ENCODE peak calls at places on chromosome 2, in nine cellular contexts. B, P, J, R, M, Y, L, E and T are unnamed samples. For H3K36me3, the result is how much of the 10 kb centered on the place peaks cover.

GRCh38 chr2:217897091-217897715 is 105.6 kb downstream of the TNS1 start:
- DNase-seq in B (no peak), P (no peak), J (no peak), R (no peak), M (no peak), Y (no peak), L (no peak), E (no peak), T (peak)

GRCh38 chr2:19648583-19648982 is 253.2 kb downstream of the TTC32 start:
- DNase-seq in B (peak), P (peak), J (no peak), R (no peak), M (peak), Y (no peak), L (peak), E (no peak), T (no peak)

GRCh38 chr2:54680397-54681032 is 42.9 kb upstream of the EML6 start:
- DNase-seq in B (no peak), P (no peak), J (no peak), R (no peak), M (peak), Y (no peak), L (no peak), E (no peak), T (no peak)

GRCh38 chr2:172446524-172447063 is 19.2 kb downstream of the ITGA6 start:
- DNase-seq in B (no peak), P (no peak), J (no peak), R (no peak), M (peak), Y (no peak), L (no peak), E (no peak), T (no peak)

GRCh38 chr2:217895070-217895635 is 107.6 kb downstream of the TNS1 start:
- DNase-seq in B (no peak), P (no peak), J (no peak), R (no peak), M (no peak), Y (no peak), L (no peak), E (no peak), T (peak)

GRCh38 chr2:240831594-240832204 is 11.7 kb upstream of the KIF1A start:
- DNase-seq in B (no peak), P (no peak), J (peak), R (no peak), M (no peak), Y (peak), L (no peak), E (no peak), T (no peak)

GRCh38 chr2:26685943-26686839 is 6.3 kb upstream of the KCNK3 start:
- DNase-seq in B (no peak), P (no peak), J (no peak), R (no peak), M (no peak), Y (peak), L (no peak), E (no peak), T (no peak)

GRCh38 chr2:32369222-32369621 is 12.4 kb downstream of the BIRC6 start:
- DNase-seq in B (no peak), P (no peak), J (no peak), R (no peak), M (no peak), Y (no peak), L (no peak), E (no peak), T (no peak)

GRCh38 chr2:123359636-123360035 is 665.5 kb upstream of the CNTNAP5 start:
- DNase-seq in B (no peak), P (no peak), J (no peak), R (no peak), M (no peak), Y (no peak), L (no peak), E (no peak), T (no peak)

GRCh38 chr2:128261245-128262128 is 57.2 kb downstream of the HS6ST1 start:
- DNase-seq in B (no peak), P (no peak), J (peak), R (no peak), M (no peak), Y (peak), L (no peak), E (no peak), T (peak)

GRCh38 chr2:100643459-100643858 is 80.7 kb downstream of the PDCL3 start:
- DNase-seq in B (no peak), P (no peak), J (no peak), R (no peak), M (no peak), Y (no peak), L (no peak), E (no peak), T (no peak)

GRCh38 chr2:172639823-172640222 is 83.9 kb downstream of the PDK1 start:
- DNase-seq in B (no peak), P (no peak), J (no peak), R (no peak), M (peak), Y (no peak), L (no peak), E (no peak), T (no peak)

GRCh38 chr2:235936493-235936892 is 231.7 kb downstream of the GBX2 start:
- DNase-seq in B (no peak), P (no peak), J (no peak), R (no peak), M (peak), Y (peak), L (no peak), E (no peak), T (no peak)

GRCh38 chr2:112093216-112093615 is 38.1 kb downstream of the TMEM87B start:
- DNase-seq in B (no peak), P (no peak), J (no peak), R (no peak), M (no peak), Y (no peak), L (no peak), E (no peak), T (no peak)
- H3K36me3 ChIP-seq in B (under half), P (under half), J (under half), R (half or more), M (under half), Y (under half), L (half or more), E (half or more), T (half or more)

DNA sequence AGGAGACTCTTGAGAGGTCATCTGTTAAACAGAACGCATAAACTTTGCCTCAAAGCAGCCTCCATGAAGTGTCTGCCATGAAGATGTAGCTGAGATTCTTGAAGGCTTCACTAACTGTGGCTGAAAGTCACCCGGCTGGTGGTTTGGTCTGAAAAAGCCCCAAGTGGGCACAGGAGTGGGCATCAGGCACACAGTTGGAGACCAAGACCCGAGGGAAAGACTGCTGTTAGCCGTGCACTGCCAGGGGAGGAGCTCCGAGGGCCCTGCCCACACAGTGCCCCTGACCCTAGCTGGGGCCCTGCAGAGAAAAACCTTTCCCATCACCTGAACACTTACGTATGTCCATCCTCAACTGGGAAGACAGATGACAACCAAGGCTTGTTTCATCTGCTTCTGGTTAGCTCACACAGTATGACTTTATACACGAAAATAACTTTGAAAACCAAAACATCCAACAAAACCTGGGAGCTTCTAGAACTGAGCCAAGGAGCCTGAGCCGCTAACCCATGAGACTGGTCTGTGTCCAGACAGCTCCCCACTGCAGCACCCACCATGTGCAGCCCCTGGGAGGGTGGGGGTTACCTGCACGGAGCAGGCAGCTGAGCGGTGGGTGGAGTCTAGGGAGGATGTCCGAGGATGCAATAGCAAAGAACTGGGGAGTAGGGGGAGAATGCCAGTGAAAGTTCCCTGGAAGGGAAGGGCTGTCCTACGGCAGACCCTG is 15.4 kb downstream of the HJURP start:
- DNase-seq in B (no peak), P (no peak), J (no peak), R (no peak), M (no peak), Y (no peak), L (no peak), E (no peak), T (peak)
- H3K27ac ChIP-seq in B (no peak), P (no peak), J (no peak), R (no peak), M (no peak), Y (no peak), L (no peak), E (no peak), T (no peak)

GRCh38 chr2:46066591-46066990 is 230.6 kb upstream of the EPAS1 start:
- DNase-seq in B (no peak), P (no peak), J (no peak), R (no peak), M (peak), Y (no peak), L (no peak), E (no peak), T (no peak)
- H3K36me3 ChIP-seq in B (under half), P (under half), J (under half), R (under half), M (under half), Y (under half), L (under half), E (under half), T (under half)

GRCh38 chr2:189221811-189222210 is 42.2 kb upstream of the COL5A2 start:
- DNase-seq in B (no peak), P (no peak), J (no peak), R (no peak), M (no peak), Y (no peak), L (no peak), E (no peak), T (no peak)
- H3K27ac ChIP-seq in B (no peak), P (peak), J (no peak), R (no peak), M (no peak), Y (no peak), L (peak), E (no peak), T (no peak)

GRCh38 chr2:99389946-99390345 is 52.8 kb downstream of the EIF5B start:
- DNase-seq in B (no peak), P (no peak), J (no peak), R (no peak), M (no peak), Y (no peak), L (no peak), E (no peak), T (no peak)
- H3K36me3 ChIP-seq in B (under half), P (under half), J (half or more), R (half or more), M (under half), Y (under half), L (half or more), E (half or more), T (half or more)

GRCh38 chr2:85839461-85839860 is 49.3 kb downstream of the ST3GAL5 start:
- DNase-seq in B (no peak), P (no peak), J (no peak), R (no peak), M (no peak), Y (no peak), L (no peak), E (no peak), T (no peak)
- H3K27ac ChIP-seq in B (no peak), P (no peak), J (no peak), R (no peak), M (no peak), Y (no peak), L (no peak), E (no peak), T (no peak)

GRCh38 chr2:36574560-36574959 is 23.4 kb downstream of the FEZ2 start:
- DNase-seq in B (no peak), P (no peak), J (no peak), R (no peak), M (no peak), Y (no peak), L (no peak), E (no peak), T (no peak)

GRCh38 chr2:36582556-36583350 is 15.2 kb downstream of the FEZ2 start:
- DNase-seq in B (no peak), P (no peak), J (no peak), R (no peak), M (no peak), Y (no peak), L (no peak), E (no peak), T (no peak)

GRCh38 chr2:36577884-36578283 is 20.1 kb downstream of the FEZ2 start:
- DNase-seq in B (no peak), P (no peak), J (no peak), R (no peak), M (no peak), Y (no peak), L (no peak), E (no peak), T (no peak)

GRCh38 chr2:36579297-36579664 is 18.7 kb downstream of the FEZ2 start:
- DNase-seq in B (no peak), P (no peak), J (no peak), R (no peak), M (no peak), Y (no peak), L (no peak), E (no peak), T (no peak)

DNA sequence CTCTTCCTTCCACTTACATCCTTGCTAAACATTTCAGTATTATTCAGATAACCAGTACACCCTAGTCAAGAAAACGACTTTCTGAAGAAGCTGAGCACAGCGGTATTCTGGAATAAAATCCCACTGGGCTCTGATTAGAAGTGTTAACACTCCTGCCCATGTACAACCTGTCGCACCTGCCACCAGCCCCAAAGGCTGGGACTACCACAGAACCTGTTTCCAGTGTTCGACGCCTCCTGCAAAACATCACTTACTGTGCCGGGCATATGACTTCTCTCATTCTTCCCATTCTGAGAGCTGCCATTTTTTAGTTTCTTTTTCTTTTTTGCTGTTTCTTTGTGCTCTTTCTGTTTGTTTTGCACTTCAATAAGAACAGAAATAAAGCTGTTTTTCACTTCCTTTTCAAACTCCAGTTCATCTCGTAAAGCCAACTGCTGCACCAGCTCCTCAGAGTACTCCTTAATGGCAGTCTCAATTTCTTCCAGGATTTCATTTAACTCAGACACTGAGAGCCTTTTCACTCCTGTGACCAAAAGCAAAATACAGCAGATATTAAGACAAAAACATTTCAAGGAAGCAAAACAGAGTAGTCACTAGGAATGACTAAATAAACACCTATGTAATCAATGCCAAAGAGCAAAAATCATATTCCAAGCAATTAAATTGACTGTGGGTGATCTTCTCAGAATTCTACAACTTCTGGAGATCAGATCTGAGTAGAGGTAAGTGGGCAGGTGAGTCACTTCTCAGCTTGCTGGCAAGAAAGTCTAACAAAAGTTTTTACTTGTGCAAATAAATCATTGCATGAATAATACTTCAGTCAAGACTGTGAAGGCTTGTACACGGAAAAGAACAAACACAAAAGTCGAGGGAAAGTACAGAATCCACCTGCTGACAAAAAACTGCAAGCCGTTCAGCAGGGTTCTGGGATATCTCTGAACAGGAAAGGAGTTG is 19.3 kb downstream of the FEZ2 start:
- DNase-seq in B (no peak), P (no peak), J (no peak), R (no peak), M (no peak), Y (no peak), L (no peak), E (no peak), T (no peak)
- H3K36me3 ChIP-seq in B (under half), P (under half), J (half or more), R (half or more), M (under half), Y (under half), L (half or more), E (half or more), T (half or more)

DNA sequence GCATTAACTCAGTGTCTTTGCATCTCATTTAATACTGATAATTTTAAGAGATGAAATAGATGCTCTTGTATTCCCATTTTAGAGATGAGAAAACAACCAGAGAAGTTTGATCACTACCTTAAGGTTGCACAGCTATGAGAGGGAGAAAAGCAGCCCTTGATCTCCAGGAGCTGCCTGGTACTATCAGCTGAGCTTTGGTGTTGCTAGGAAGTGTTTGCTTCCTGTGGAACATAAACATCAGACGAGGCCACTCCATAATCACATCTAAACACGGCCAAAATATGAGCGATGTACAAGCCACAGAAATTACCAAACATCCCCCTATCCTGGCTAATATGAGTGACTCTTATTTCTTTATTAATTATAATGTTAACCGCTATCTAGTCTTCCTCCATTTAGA is 620 bp upstream of the WDFY1 start:
- DNase-seq in B (no peak), P (no peak), J (no peak), R (no peak), M (no peak), Y (no peak), L (no peak), E (no peak), T (no peak)
- H3K27ac ChIP-seq in B (peak), P (peak), J (no peak), R (no peak), M (no peak), Y (no peak), L (no peak), E (no peak), T (peak)